ENCODE peak calls at places on chromosomes 7 and 10, in nine cellular contexts. X, J, O, L, W, R, Y, M and N are unnamed samples.
A peak's percentile ranks its signal among the peaks of the same experiment; 100 is the strongest.

GRCh38 chr7:134693256-134693655 is 46.6 kb downstream of the BPGM start:
- DNase-seq in X (no peak), J (peak; percentile 37), O (no peak), L (no peak), W (no peak), R (no peak), Y (peak; percentile 74), M (no peak), N (peak; percentile 80)

GRCh38 chr10:77648472-77648871 is 10.9 kb upstream of the KCNMA1 start:
- DNase-seq in X (no peak), J (no peak), O (no peak), L (no peak), W (peak; percentile 15), R (no peak), Y (no peak), M (no peak), N (no peak)

GRCh38 chr10:6141296-6142151 is 52.7 kb downstream of the RBM17 start:
- DNase-seq in X (no peak), J (peak; percentile 61), O (peak; percentile 56), L (no peak), W (no peak), R (no peak), Y (peak; percentile 81), M (no peak), N (no peak)

GRCh38 chr7:13988011-13988410 is 1.5 kb downstream of the ETV1 start:
- DNase-seq in X (no peak), J (no peak), O (no peak), L (no peak), W (no peak), R (no peak), Y (peak; percentile 77), M (peak; percentile 12), N (no peak)

GRCh38 chr10:80168679-80169380 is 36.3 kb downstream of the PLAC9 start:
- DNase-seq in X (no peak), J (no peak), O (peak; percentile 34), L (no peak), W (peak; percentile 77), R (no peak), Y (no peak), M (no peak), N (no peak)

GRCh38 chr7:12896316-12896715 is 208.9 kb downstream of the ARL4A start:
- DNase-seq in X (no peak), J (no peak), O (no peak), L (no peak), W (no peak), R (no peak), Y (no peak), M (no peak), N (no peak)

GRCh38 chr7:2125931-2126330 is 106.8 kb downstream of the MAD1L1 start:
- DNase-seq in X (no peak), J (no peak), O (no peak), L (no peak), W (no peak), R (no peak), Y (no peak), M (no peak), N (no peak)

GRCh38 chr7:43077285-43077684 is 35.2 kb upstream of the HECW1 start:
- DNase-seq in X (no peak), J (no peak), O (no peak), L (no peak), W (no peak), R (no peak), Y (no peak), M (no peak), N (no peak)

GRCh38 chr10:8037199-8037801 is 17.2 kb upstream of the GATA3 start:
- DNase-seq in X (no peak), J (no peak), O (no peak), L (no peak), W (peak; percentile 61), R (no peak), Y (no peak), M (peak; percentile 12), N (no peak)

GRCh38 chr10:77960829-77961329 is 34.3 kb upstream of the DLG5 start:
- DNase-seq in X (no peak), J (no peak), O (no peak), L (no peak), W (no peak), R (no peak), Y (no peak), M (no peak), N (no peak)

GRCh38 chr7:114426380-114426779 is 11.8 kb downstream of the FOXP2 start:
- DNase-seq in X (no peak), J (no peak), O (no peak), L (no peak), W (no peak), R (no peak), Y (no peak), M (no peak), N (no peak)

GRCh38 chr10:25451401-25451800 is 276.6 kb downstream of the GPR158 start:
- DNase-seq in X (no peak), J (no peak), O (no peak), L (no peak), W (no peak), R (no peak), Y (peak; percentile 54), M (no peak), N (no peak)
- TF ChIP-seq CTCF in X (no peak), J (no peak), O (no peak), L (no peak), W (no peak), R (no peak), Y (no peak), M (no peak), N (no peak)

GRCh38 chr7:56092789-56093531 is at the start of gene PHKG1:
- DNase-seq in X (no peak), J (peak; percentile 87), O (no peak), L (no peak), W (peak; percentile 80), R (peak; percentile 88), Y (peak; percentile 87), M (no peak), N (peak; percentile 91)
- TF ChIP-seq CTCF in X (peak; percentile 54), J (peak; percentile 75), O (peak; percentile 31), L (no peak), W (peak; percentile 63), R (no peak), Y (peak; percentile 69), M (no peak), N (peak; percentile 75)

GRCh38 chr7:128210036-128210347 is 31.1 kb upstream of the LEP start:
- DNase-seq in X (no peak), J (no peak), O (no peak), L (no peak), W (no peak), R (no peak), Y (no peak), M (no peak), N (no peak)
- TF ChIP-seq CTCF in X (no peak), J (no peak), O (peak; percentile 23), L (peak; percentile 9), W (no peak), R (no peak), Y (no peak), M (no peak), N (no peak)

GRCh38 chr10:119245272-119245671 is 37.9 kb downstream of the GRK5 start:
- DNase-seq in X (no peak), J (no peak), O (no peak), L (no peak), W (no peak), R (no peak), Y (no peak), M (no peak), N (no peak)
- TF ChIP-seq CTCF in X (no peak), J (no peak), O (no peak), L (no peak), W (no peak), R (no peak), Y (no peak), M (no peak), N (no peak)

DNA sequence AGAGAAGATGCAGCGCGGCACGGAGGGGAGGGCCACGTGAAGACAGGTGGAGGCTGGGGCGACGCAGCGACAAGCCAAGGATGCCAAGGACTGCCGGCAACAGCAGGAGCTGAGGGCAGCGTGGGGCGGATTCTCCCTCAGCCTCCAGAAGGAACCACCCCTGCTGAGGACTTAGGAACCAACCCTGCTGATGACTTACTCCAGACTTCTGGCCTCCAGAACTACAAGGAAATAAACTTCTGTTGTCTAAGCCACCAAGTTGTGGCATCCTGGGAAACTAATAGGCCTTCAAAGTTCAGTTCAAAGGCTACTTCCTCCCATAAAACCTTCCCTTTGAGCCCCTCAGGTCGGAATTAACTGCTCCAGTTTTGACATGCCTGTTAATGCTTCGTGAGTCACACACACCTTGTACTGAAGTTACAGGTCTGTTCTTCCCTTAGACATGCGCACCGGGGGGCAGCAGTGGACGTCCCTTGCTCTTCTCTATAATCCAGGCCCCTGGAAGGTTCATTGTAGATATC is 88.4 kb upstream of the RHEB start:
- DNase-seq in X (peak; percentile 90), J (no peak), O (no peak), L (no peak), W (no peak), R (no peak), Y (no peak), M (peak; percentile 20), N (no peak)
- TF ChIP-seq CTCF in X (no peak), J (no peak), O (no peak), L (no peak), W (peak; percentile 38), R (no peak), Y (no peak), M (no peak), N (no peak)

DNA sequence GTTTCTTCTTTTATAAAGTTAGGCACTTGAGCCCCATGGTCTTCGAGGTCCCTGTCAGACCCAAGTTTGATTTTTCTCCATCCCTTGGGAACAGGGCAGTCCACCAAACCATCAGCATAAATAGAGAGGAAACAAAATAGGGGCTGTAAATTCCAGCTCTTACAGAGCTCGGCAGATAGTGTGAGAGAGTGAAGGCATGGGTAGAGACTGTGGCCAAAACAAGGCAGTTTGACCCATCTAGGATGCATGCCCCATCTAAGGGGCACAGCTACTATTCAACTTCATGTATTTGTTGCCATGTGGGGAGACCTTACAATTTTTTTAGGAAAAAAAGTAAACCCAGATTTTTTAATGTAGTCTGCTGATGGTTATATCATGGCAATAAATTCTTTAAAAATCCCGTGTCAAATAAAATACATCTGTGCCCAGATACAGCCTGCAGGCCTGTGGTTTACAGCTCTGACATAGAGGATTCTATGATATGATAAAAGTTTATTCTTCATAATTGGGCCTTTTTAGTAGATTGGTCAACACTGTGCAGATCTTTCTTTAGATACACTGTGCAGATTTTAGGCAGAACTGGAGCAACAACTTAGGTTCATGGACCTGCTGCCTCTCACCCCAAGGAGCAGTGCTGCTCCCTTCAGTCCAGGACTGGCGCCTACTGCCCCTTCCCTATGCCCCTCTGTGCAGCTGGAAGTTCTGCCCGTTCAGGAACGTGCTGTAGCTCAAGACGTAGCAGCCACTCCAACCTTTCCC is 5.3 kb downstream of the PPP1R3C start:
- DNase-seq in X (no peak), J (no peak), O (no peak), L (no peak), W (no peak), R (no peak), Y (no peak), M (no peak), N (no peak)
- TF ChIP-seq CTCF in X (no peak), J (no peak), O (no peak), L (no peak), W (no peak), R (no peak), Y (no peak), M (no peak), N (peak; percentile 11)